ENCODE peak calls at places on chromosome 13, in nine cellular contexts. K is kidney, D is uterus, Y is fibroblast of pulmonary artery, U is cardiac fibroblast, N is tibial artery, O is GM12865, Z is cardiac muscle cell, A is choroid plexus epithelial cell. F is an unnamed sample.

GRCh38 chr13:55007681-55008080 is 1979.1 kb downstream of the OLFM4 start:
- DNase-seq in K (no peak), D (no peak), Y (no peak), U (no peak), N (no peak), O (no peak), Z (no peak), A (no peak), F (no peak)

GRCh38 chr13:114341003-114341777 is 26.9 kb downstream of the CHAMP1 start:
- DNase-seq in K (no peak), D (no peak), Y (no peak), U (no peak), N (no peak), O (no peak), Z (no peak), A (no peak), F (no peak)

GRCh38 chr13:51585234-51585672 is 991 bp downstream of the WDFY2 start:
- DNase-seq in K (no peak), D (no peak), Y (peak), U (peak), N (no peak), O (peak), Z (peak), A (peak), F (no peak)

GRCh38 chr13:51644649-51645048 is 60.4 kb downstream of the WDFY2 start:
- DNase-seq in K (no peak), D (no peak), Y (peak), U (peak), N (no peak), O (peak), Z (no peak), A (peak), F (no peak)

GRCh38 chr13:44578064-44578394 is 1.9 kb upstream of the TSC22D1 start:
- DNase-seq in K (no peak), D (no peak), Y (no peak), U (no peak), N (peak), O (no peak), Z (no peak), A (no peak), F (peak)

GRCh38 chr13:20990910-20991525 is 70.4 kb downstream of the LATS2 start:
- DNase-seq in K (no peak), D (no peak), Y (no peak), U (no peak), N (no peak), O (no peak), Z (no peak), A (no peak), F (no peak)

GRCh38 chr13:52695856-52696255 is 43.2 kb downstream of the SUGT1 start:
- DNase-seq in K (no peak), D (no peak), Y (peak), U (peak), N (no peak), O (peak), Z (no peak), A (peak), F (peak)

GRCh38 chr13:74136089-74136658 is 2.0 kb upstream of the KLF12 start:
- DNase-seq in K (peak), D (no peak), Y (peak), U (peak), N (peak), O (peak), Z (peak), A (peak), F (no peak)

GRCh38 chr13:100611678-100612492 is 23.3 kb upstream of the GGACT start:
- DNase-seq in K (no peak), D (no peak), Y (no peak), U (no peak), N (no peak), O (no peak), Z (no peak), A (no peak), F (no peak)

GRCh38 chr13:109654341-109655205 is 131.8 kb downstream of the IRS2 start:
- DNase-seq in K (no peak), D (no peak), Y (peak), U (peak), N (no peak), O (no peak), Z (no peak), A (peak), F (no peak)

GRCh38 chr13:51643114-51643881 is 59.0 kb downstream of the WDFY2 start:
- DNase-seq in K (no peak), D (no peak), Y (peak), U (peak), N (no peak), O (no peak), Z (no peak), A (peak), F (peak)

GRCh38 chr13:105936816-105937215 is 598.6 kb downstream of the EFNB2 start:
- DNase-seq in K (no peak), D (no peak), Y (no peak), U (no peak), N (no peak), O (no peak), Z (no peak), A (peak), F (peak)

GRCh38 chr13:113207890-113208423 is 512 bp downstream of the PCID2 start:
- DNase-seq in K (no peak), D (no peak), Y (peak), U (peak), N (no peak), O (peak), Z (peak), A (peak), F (no peak)

GRCh38 chr13:109576331-109576813 is 210.0 kb downstream of the IRS2 start:
- DNase-seq in K (no peak), D (no peak), Y (peak), U (peak), N (no peak), O (no peak), Z (no peak), A (no peak), F (no peak)

GRCh38 chr13:90201198-90201597 is 1146.3 kb upstream of the MIR17HG start:
- DNase-seq in K (no peak), D (no peak), Y (peak), U (peak), N (no peak), O (peak), Z (peak), A (peak), F (no peak)

GRCh38 chr13:74206061-74206561 is 71.9 kb upstream of the KLF12 start:
- DNase-seq in K (no peak), D (no peak), Y (peak), U (peak), N (no peak), O (no peak), Z (no peak), A (peak), F (peak)

GRCh38 chr13:107138468-107138867 is 570.5 kb upstream of the ARGLU1 start:
- DNase-seq in K (no peak), D (no peak), Y (no peak), U (no peak), N (no peak), O (no peak), Z (no peak), A (no peak), F (no peak)

GRCh38 chr13:60351326-60351725 is 45.7 kb upstream of the TDRD3 start:
- DNase-seq in K (no peak), D (no peak), Y (peak), U (peak), N (no peak), O (no peak), Z (no peak), A (peak), F (peak)

GRCh38 chr13:24618219-24618955 is 61.8 kb upstream of the ATP12A start:
- DNase-seq in K (no peak), D (no peak), Y (no peak), U (no peak), N (no peak), O (peak), Z (no peak), A (no peak), F (no peak)

GRCh38 chr13:84917252-84917878 is 881.9 kb downstream of the SLITRK6 start:
- DNase-seq in K (no peak), D (no peak), Y (peak), U (peak), N (no peak), O (no peak), Z (peak), A (peak), F (no peak)

GRCh38 chr13:66803013-66803739 is 427.0 kb downstream of the PCDH9 start:
- DNase-seq in K (no peak), D (no peak), Y (no peak), U (no peak), N (no peak), O (no peak), Z (no peak), A (no peak), F (no peak)

GRCh38 chr13:31209172-31209818 is 9.5 kb downstream of the B3GLCT start:
- DNase-seq in K (no peak), D (peak), Y (peak), U (peak), N (peak), O (no peak), Z (peak), A (peak), F (no peak)

GRCh38 chr13:88107486-88108044 is 436.4 kb downstream of the SLITRK5 start:
- DNase-seq in K (no peak), D (no peak), Y (no peak), U (no peak), N (no peak), O (no peak), Z (no peak), A (no peak), F (no peak)

GRCh38 chr13:105105471-105105870 is 1430.0 kb downstream of the EFNB2 start:
- DNase-seq in K (no peak), D (no peak), Y (no peak), U (no peak), N (no peak), O (no peak), Z (no peak), A (no peak), F (no peak)

GRCh38 chr13:97567510-97568243 is 133.7 kb downstream of the RAP2A start:
- DNase-seq in K (peak), D (no peak), Y (peak), U (peak), N (no peak), O (peak), Z (no peak), A (peak), F (no peak)

GRCh38 chr13:97386832-97387486 is 47.0 kb upstream of the RAP2A start:
- DNase-seq in K (no peak), D (no peak), Y (no peak), U (no peak), N (no peak), O (peak), Z (no peak), A (peak), F (no peak)

GRCh38 chr13:114260818-114261217 is 20.6 kb upstream of the UPF3A start:
- DNase-seq in K (no peak), D (no peak), Y (no peak), U (no peak), N (no peak), O (peak), Z (no peak), A (no peak), F (no peak)

GRCh38 chr13:93144031-93144430 is 82.6 kb upstream of the GPC6 start:
- DNase-seq in K (no peak), D (no peak), Y (no peak), U (no peak), N (no peak), O (no peak), Z (no peak), A (no peak), F (no peak)

GRCh38 chr13:101018720-101019119 is 344.1 kb upstream of the TMTC4 start:
- DNase-seq in K (no peak), D (no peak), Y (peak), U (peak), N (no peak), O (no peak), Z (no peak), A (peak), F (no peak)

GRCh38 chr13:25406377-25406776 is 34.6 kb downstream of the ATP8A2 start:
- DNase-seq in K (no peak), D (no peak), Y (no peak), U (no peak), N (no peak), O (no peak), Z (no peak), A (peak), F (no peak)

GRCh38 chr13:113320226-113320875 is 23.3 kb downstream of the LAMP1 start:
- DNase-seq in K (no peak), D (no peak), Y (no peak), U (no peak), N (no peak), O (no peak), Z (no peak), A (no peak), F (no peak)

GRCh38 chr13:94704347-94705080 is 7.8 kb downstream of the SOX21 start:
- DNase-seq in K (no peak), D (no peak), Y (no peak), U (no peak), N (no peak), O (no peak), Z (no peak), A (no peak), F (no peak)

GRCh38 chr13:83503424-83503823 is 378.9 kb downstream of the SLITRK1 start:
- DNase-seq in K (no peak), D (no peak), Y (peak), U (peak), N (no peak), O (no peak), Z (no peak), A (peak), F (no peak)

GRCh38 chr13:109666656-109667448 is 119.5 kb downstream of the IRS2 start:
- DNase-seq in K (no peak), D (no peak), Y (peak), U (peak), N (no peak), O (no peak), Z (no peak), A (peak), F (no peak)

GRCh38 chr13:100490692-100491091 is 97.9 kb downstream of the GGACT start:
- DNase-seq in K (no peak), D (no peak), Y (no peak), U (no peak), N (no peak), O (no peak), Z (no peak), A (peak), F (no peak)

GRCh38 chr13:31476266-31476665 is 263.1 kb upstream of the RXFP2 start:
- DNase-seq in K (no peak), D (no peak), Y (peak), U (peak), N (no peak), O (no peak), Z (peak), A (peak), F (peak)

GRCh38 chr13:50592412-50593145 is 250.9 kb downstream of the DLEU7 start:
- DNase-seq in K (no peak), D (no peak), Y (peak), U (peak), N (no peak), O (no peak), Z (no peak), A (peak), F (peak)

GRCh38 chr13:30109471-30110135 is 197.7 kb downstream of the KATNAL1 start:
- DNase-seq in K (no peak), D (no peak), Y (no peak), U (no peak), N (no peak), O (no peak), Z (no peak), A (no peak), F (no peak)

GRCh38 chr13:30113531-30113930 is 193.8 kb downstream of the KATNAL1 start:
- DNase-seq in K (no peak), D (no peak), Y (no peak), U (no peak), N (peak), O (no peak), Z (no peak), A (no peak), F (no peak)

GRCh38 chr13:30112602-30113435 is 194.5 kb downstream of the KATNAL1 start:
- DNase-seq in K (peak), D (peak), Y (peak), U (peak), N (peak), O (peak), Z (peak), A (peak), F (peak)

GRCh38 chr13:30110301-30111070 is 196.9 kb downstream of the KATNAL1 start:
- DNase-seq in K (no peak), D (no peak), Y (no peak), U (no peak), N (no peak), O (no peak), Z (peak), A (no peak), F (no peak)

GRCh38 chr13:30111810-30112209 is 195.5 kb downstream of the KATNAL1 start:
- DNase-seq in K (no peak), D (no peak), Y (no peak), U (no peak), N (no peak), O (peak), Z (no peak), A (no peak), F (no peak)
- TF ChIP-seq CTCF in K (no peak), D (no peak), Y (peak), U (peak), N (no peak), O (peak), Z (peak), A (peak), F (peak)

GRCh38 chr13:36126496-36126895 is 4.7 kb downstream of the DCLK1 start:
- DNase-seq in K (no peak), D (no peak), Y (no peak), U (no peak), N (no peak), O (no peak), Z (no peak), A (no peak), F (no peak)

GRCh38 chr13:36129539-36129938 is 1.6 kb downstream of the DCLK1 start:
- DNase-seq in K (no peak), D (no peak), Y (no peak), U (no peak), N (no peak), O (no peak), Z (no peak), A (no peak), F (no peak)

GRCh38 chr13:36125841-36126240 is 5.3 kb downstream of the DCLK1 start:
- DNase-seq in K (no peak), D (no peak), Y (no peak), U (no peak), N (no peak), O (no peak), Z (no peak), A (no peak), F (no peak)

GRCh38 chr13:36130168-36130541 is 1.0 kb downstream of the DCLK1 start:
- DNase-seq in K (no peak), D (no peak), Y (no peak), U (no peak), N (no peak), O (no peak), Z (no peak), A (no peak), F (no peak)

DNA sequence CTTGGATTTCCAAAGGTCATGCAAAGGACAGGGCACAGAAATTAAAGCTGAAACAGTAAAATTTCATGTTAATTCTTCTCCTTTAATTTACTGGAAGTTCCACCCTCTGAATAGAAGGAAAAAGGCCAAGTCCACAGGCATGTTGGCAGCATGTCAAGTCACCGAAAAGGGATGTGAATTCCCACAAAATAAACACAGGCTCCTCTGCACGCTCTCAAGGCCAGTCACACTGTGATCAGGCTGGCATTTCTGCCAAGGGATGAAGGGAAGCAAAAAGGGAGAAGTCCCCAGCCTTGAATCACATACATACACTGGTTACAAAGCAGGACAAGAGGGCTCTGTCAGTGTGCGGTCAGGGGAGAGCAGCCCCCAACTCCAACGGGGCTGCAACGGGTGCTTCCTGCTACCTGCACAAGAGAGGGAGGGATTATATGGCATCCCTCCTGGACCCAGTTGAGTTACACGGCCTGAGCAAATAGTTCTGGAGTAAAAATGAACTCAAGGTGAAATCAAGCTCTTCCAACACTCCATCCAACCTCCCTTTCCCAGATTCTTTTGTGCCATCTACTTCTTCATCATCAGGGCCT is 6.9 kb downstream of the DCLK1 start:
- DNase-seq in K (no peak), D (no peak), Y (peak), U (peak), N (no peak), O (no peak), Z (no peak), A (peak), F (peak)
- H3K4me3 ChIP-seq in K (no peak), D (no peak), Y (no peak), U (no peak), N (no peak), O (no peak), Z (no peak), A (no peak), F (no peak)

DNA sequence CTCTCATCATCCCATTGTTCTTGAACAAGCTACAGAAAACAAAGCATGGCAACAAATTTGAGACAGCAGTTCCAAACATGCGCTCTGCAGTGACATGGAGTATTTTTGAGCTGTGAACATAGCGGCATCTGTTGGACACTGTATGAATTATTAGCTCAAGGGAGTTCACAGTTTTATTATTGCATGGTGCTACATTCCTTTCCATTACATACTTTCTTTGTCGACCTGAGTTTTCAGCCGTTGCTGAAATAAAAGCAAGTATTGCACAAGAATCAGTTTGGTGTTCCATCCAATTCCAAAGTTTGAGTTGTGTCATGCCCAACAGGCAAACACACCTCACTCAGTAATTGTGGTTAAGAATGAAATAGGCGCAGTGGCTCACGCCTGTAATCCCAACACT is 30.1 kb upstream of the METTL21C start:
- DNase-seq in K (no peak), D (no peak), Y (peak), U (peak), N (no peak), O (peak), Z (peak), A (peak), F (peak)
- TF ChIP-seq CTCF in K (peak), D (peak), Y (peak), U (peak), N (peak), O (no peak), Z (peak), A (peak), F (peak)

GRCh38 chr13:38477676-38478075 is 128.0 kb downstream of the UFM1 start:
- DNase-seq in K (no peak), D (no peak), Y (no peak), U (no peak), N (no peak), O (no peak), Z (no peak), A (no peak), F (no peak)
- H3K4me3 ChIP-seq in K (no peak), D (no peak), Y (no peak), U (no peak), N (no peak), O (no peak), Z (no peak), A (no peak), F (no peak)